ENCODE peak calls at places on chromosomes 11 and 22, in four cellular contexts. One of them, this sample, is unnamed.

GRCh38 chr22:36773935-36774334 is 2.0 kb downstream of the IFT27 start:
- DNase-seq in colonic mucosa: no peak
- DNase-seq in fibroblast of pulmonary artery: peak
- DNase-seq in adipocyte: peak
- DNase-seq in this sample: no peak

GRCh38 chr11:33507967-33508366 is 192.7 kb downstream of the C11orf91 start:
- DNase-seq in colonic mucosa: no peak
- DNase-seq in fibroblast of pulmonary artery: peak
- DNase-seq in adipocyte: peak
- DNase-seq in this sample: no peak

GRCh38 chr11:839280-839623 is 3.1 kb downstream of the POLR2L start:
- DNase-seq in colonic mucosa: no peak
- DNase-seq in fibroblast of pulmonary artery: no peak
- DNase-seq in adipocyte: no peak
- DNase-seq in this sample: no peak

GRCh38 chr11:123429851-123430735 is at the start of gene GRAMD1B:
- DNase-seq in colonic mucosa: peak
- DNase-seq in adipocyte: peak
- DNase-seq in fibroblast of pulmonary artery: peak
- DNase-seq in this sample: no peak

GRCh38 chr11:35976434-35976833 is 32.6 kb downstream of the LDLRAD3 start:
- DNase-seq in fibroblast of pulmonary artery: no peak
- DNase-seq in adipocyte: no peak
- DNase-seq in colonic mucosa: no peak
- DNase-seq in this sample: no peak

GRCh38 chr11:74717211-74717997 is 13.8 kb downstream of the CHRDL2 start:
- DNase-seq in adipocyte: peak
- DNase-seq in colonic mucosa: no peak
- DNase-seq in fibroblast of pulmonary artery: no peak
- DNase-seq in this sample: no peak

GRCh38 chr22:24326266-24326665 is 55.6 kb downstream of the SPECC1L start:
- DNase-seq in colonic mucosa: no peak
- DNase-seq in adipocyte: no peak
- DNase-seq in fibroblast of pulmonary artery: no peak
- DNase-seq in this sample: no peak

GRCh38 chr11:63906585-63906984 is 10.4 kb downstream of the RCOR2 start:
- DNase-seq in fibroblast of pulmonary artery: peak
- DNase-seq in colonic mucosa: no peak
- DNase-seq in adipocyte: peak
- DNase-seq in this sample: no peak

GRCh38 chr22:38235240-38235850 is 33.6 kb downstream of the MAFF start:
- DNase-seq in fibroblast of pulmonary artery: no peak
- DNase-seq in colonic mucosa: no peak
- DNase-seq in adipocyte: no peak
- DNase-seq in this sample: no peak

GRCh38 chr11:20022363-20023081 is 137.8 kb downstream of the DBX1 start:
- DNase-seq in colonic mucosa: no peak
- DNase-seq in adipocyte: peak
- DNase-seq in fibroblast of pulmonary artery: peak
- DNase-seq in this sample: no peak

GRCh38 chr11:64572143-64572542 is 18.9 kb upstream of the SLC22A12 start:
- DNase-seq in fibroblast of pulmonary artery: no peak
- DNase-seq in colonic mucosa: no peak
- DNase-seq in adipocyte: no peak
- DNase-seq in this sample: no peak

GRCh38 chr11:2837096-2837601 is 48.4 kb downstream of the CDKN1C start:
- DNase-seq in colonic mucosa: peak
- DNase-seq in fibroblast of pulmonary artery: peak
- DNase-seq in adipocyte: peak
- DNase-seq in this sample: peak

GRCh38 chr22:39021552-39022250 is 774 bp downstream of the APOBEC3D start:
- DNase-seq in colonic mucosa: no peak
- DNase-seq in fibroblast of pulmonary artery: no peak
- DNase-seq in adipocyte: no peak
- DNase-seq in this sample: no peak

GRCh38 chr22:21047730-21048129 is 2.0 kb downstream of the LRRC74B start:
- DNase-seq in colonic mucosa: no peak
- DNase-seq in fibroblast of pulmonary artery: no peak
- DNase-seq in adipocyte: no peak
- DNase-seq in this sample: no peak

GRCh38 chr11:39589391-39589790 is 1870.1 kb downstream of the LRRC4C start:
- DNase-seq in fibroblast of pulmonary artery: no peak
- DNase-seq in adipocyte: no peak
- DNase-seq in colonic mucosa: no peak
- DNase-seq in this sample: no peak

GRCh38 chr22:33781396-33781795 is 138.9 kb downstream of the LARGE1 start:
- DNase-seq in adipocyte: peak
- DNase-seq in colonic mucosa: no peak
- DNase-seq in fibroblast of pulmonary artery: peak
- DNase-seq in this sample: no peak

GRCh38 chr11:11558826-11559225 is 63.0 kb downstream of the GALNT18 start:
- DNase-seq in colonic mucosa: no peak
- DNase-seq in adipocyte: no peak
- DNase-seq in fibroblast of pulmonary artery: no peak
- DNase-seq in this sample: no peak

GRCh38 chr11:70205766-70206165 is 2.7 kb downstream of the FADD start:
- DNase-seq in fibroblast of pulmonary artery: no peak
- DNase-seq in colonic mucosa: no peak
- DNase-seq in adipocyte: no peak
- DNase-seq in this sample: no peak

GRCh38 chr22:39343259-39344045 is 6.3 kb upstream of the SYNGR1 start:
- DNase-seq in colonic mucosa: peak
- DNase-seq in fibroblast of pulmonary artery: peak
- DNase-seq in adipocyte: peak
- DNase-seq in this sample: peak

GRCh38 chr11:75369846-75370245 is 18.4 kb upstream of the ARRB1 start:
- DNase-seq in adipocyte: no peak
- DNase-seq in fibroblast of pulmonary artery: no peak
- DNase-seq in colonic mucosa: no peak
- DNase-seq in this sample: no peak

GRCh38 chr22:39565414-39565944 is 5.1 kb upstream of the CACNA1I start:
- DNase-seq in colonic mucosa: no peak
- DNase-seq in adipocyte: no peak
- DNase-seq in fibroblast of pulmonary artery: no peak
- DNase-seq in this sample: no peak

GRCh38 chr11:128915148-128915519 is 24.0 kb downstream of the KCNJ5 start:
- DNase-seq in adipocyte: no peak
- DNase-seq in fibroblast of pulmonary artery: no peak
- DNase-seq in colonic mucosa: no peak
- DNase-seq in this sample: no peak

GRCh38 chr11:117501499-117501898 is 173.8 kb downstream of the CEP164 start:
- DNase-seq in colonic mucosa: no peak
- DNase-seq in adipocyte: no peak
- DNase-seq in fibroblast of pulmonary artery: no peak
- DNase-seq in this sample: no peak

GRCh38 chr11:65558785-65559509 is 788 bp upstream of the LTBP3 start:
- DNase-seq in fibroblast of pulmonary artery: peak
- DNase-seq in colonic mucosa: peak
- DNase-seq in adipocyte: peak
- DNase-seq in this sample: no peak

GRCh38 chr11:126646701-126647209 is 291.3 kb downstream of the ST3GAL4 start:
- DNase-seq in fibroblast of pulmonary artery: no peak
- DNase-seq in colonic mucosa: no peak
- DNase-seq in adipocyte: peak
- DNase-seq in this sample: no peak

GRCh38 chr11:69868003-69868865 is 49.0 kb upstream of the FGF3 start:
- DNase-seq in fibroblast of pulmonary artery: no peak
- DNase-seq in adipocyte: no peak
- DNase-seq in colonic mucosa: no peak
- DNase-seq in this sample: no peak

GRCh38 chr11:119668685-119669084 is 60.3 kb downstream of the NECTIN1 start:
- DNase-seq in adipocyte: no peak
- DNase-seq in fibroblast of pulmonary artery: no peak
- DNase-seq in colonic mucosa: no peak
- DNase-seq in this sample: no peak

GRCh38 chr11:45031912-45032519 is 81.3 kb upstream of the TP53I11 start:
- DNase-seq in colonic mucosa: no peak
- DNase-seq in fibroblast of pulmonary artery: no peak
- DNase-seq in adipocyte: no peak
- DNase-seq in this sample: no peak

GRCh38 chr11:34461215-34461614 is 22.5 kb downstream of the CAT start:
- DNase-seq in colonic mucosa: no peak
- DNase-seq in fibroblast of pulmonary artery: no peak
- DNase-seq in adipocyte: no peak
- DNase-seq in this sample: no peak

GRCh38 chr11:14722507-14722906 is 78.9 kb downstream of the PDE3B start:
- DNase-seq in adipocyte: no peak
- DNase-seq in colonic mucosa: no peak
- DNase-seq in fibroblast of pulmonary artery: no peak
- DNase-seq in this sample: no peak

GRCh38 chr11:106724293-106724892 is 293.9 kb downstream of the GUCY1A2 start:
- DNase-seq in adipocyte: peak
- DNase-seq in fibroblast of pulmonary artery: peak
- DNase-seq in colonic mucosa: no peak
- DNase-seq in this sample: no peak

GRCh38 chr11:69013009-69013951 is at the start of gene MRGPRF:
- DNase-seq in fibroblast of pulmonary artery: peak
- DNase-seq in colonic mucosa: peak
- DNase-seq in adipocyte: peak
- DNase-seq in this sample: no peak

GRCh38 chr11:29018631-29019030 is 910.4 kb downstream of the METTL15 start:
- DNase-seq in adipocyte: peak
- DNase-seq in fibroblast of pulmonary artery: peak
- DNase-seq in colonic mucosa: no peak
- DNase-seq in this sample: no peak

GRCh38 chr22:50564289-50564688 is 1.6 kb upstream of the SYCE3 start:
- DNase-seq in colonic mucosa: peak
- DNase-seq in adipocyte: no peak
- DNase-seq in fibroblast of pulmonary artery: no peak
- DNase-seq in this sample: no peak
- H3K4me3 ChIP-seq in colonic mucosa: no peak
- H3K4me3 ChIP-seq in adipocyte: peak
- H3K4me3 ChIP-seq in fibroblast of pulmonary artery: no peak
- H3K4me3 ChIP-seq in this sample: no peak

GRCh38 chr22:25718109-25718830 is 23.7 kb upstream of the MYO18B start:
- DNase-seq in adipocyte: no peak
- DNase-seq in colonic mucosa: no peak
- DNase-seq in fibroblast of pulmonary artery: no peak
- DNase-seq in this sample: no peak
- H3K4me3 ChIP-seq in adipocyte: no peak
- H3K4me3 ChIP-seq in colonic mucosa: no peak
- H3K4me3 ChIP-seq in fibroblast of pulmonary artery: no peak
- H3K4me3 ChIP-seq in this sample: no peak

GRCh38 chr22:44330188-44330726 is 17.5 kb upstream of the SHISAL1 start:
- DNase-seq in fibroblast of pulmonary artery: no peak
- DNase-seq in adipocyte: no peak
- DNase-seq in colonic mucosa: no peak
- DNase-seq in this sample: no peak

GRCh38 chr22:44329179-44329796 is 16.5 kb upstream of the SHISAL1 start:
- DNase-seq in fibroblast of pulmonary artery: no peak
- DNase-seq in colonic mucosa: no peak
- DNase-seq in adipocyte: no peak
- DNase-seq in this sample: no peak

GRCh38 chr22:44331881-44332714 is 19.3 kb upstream of the SHISAL1 start:
- DNase-seq in colonic mucosa: no peak
- DNase-seq in adipocyte: peak
- DNase-seq in fibroblast of pulmonary artery: peak
- DNase-seq in this sample: no peak

GRCh38 chr22:44332946-44333345 is 20.2 kb upstream of the SHISAL1 start:
- DNase-seq in adipocyte: no peak
- DNase-seq in fibroblast of pulmonary artery: no peak
- DNase-seq in colonic mucosa: no peak
- DNase-seq in this sample: no peak

GRCh38 chr22:44330727-44331660 is 18.2 kb upstream of the SHISAL1 start:
- DNase-seq in fibroblast of pulmonary artery: no peak
- DNase-seq in adipocyte: peak
- DNase-seq in colonic mucosa: no peak
- DNase-seq in this sample: no peak
- H3K4me3 ChIP-seq in fibroblast of pulmonary artery: peak
- H3K4me3 ChIP-seq in adipocyte: peak
- H3K4me3 ChIP-seq in colonic mucosa: peak
- H3K4me3 ChIP-seq in this sample: peak

DNA sequence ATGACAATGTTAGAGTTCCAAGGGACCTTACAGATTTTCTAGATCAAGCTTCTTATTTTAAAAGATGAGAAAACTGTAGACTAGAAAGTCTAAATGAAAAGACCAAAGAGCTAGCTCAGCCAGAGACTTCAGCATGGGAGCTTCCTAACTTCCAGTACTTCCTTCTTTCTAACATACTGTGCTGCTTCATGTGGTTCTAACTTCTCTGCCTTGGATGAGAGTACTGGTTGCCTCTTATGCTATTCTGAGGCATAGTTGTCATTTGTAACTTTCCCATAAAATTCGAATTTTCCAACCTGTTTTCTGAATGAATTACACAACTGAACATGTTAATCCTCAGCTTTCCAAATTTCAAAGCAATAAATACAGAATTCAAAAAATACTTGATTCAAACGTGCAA is 1.8 kb downstream of the MTMR2 start:
- DNase-seq in adipocyte: peak
- DNase-seq in colonic mucosa: no peak
- DNase-seq in fibroblast of pulmonary artery: peak
- DNase-seq in this sample: no peak
- H3K4me3 ChIP-seq in adipocyte: peak
- H3K4me3 ChIP-seq in colonic mucosa: no peak
- H3K4me3 ChIP-seq in fibroblast of pulmonary artery: peak
- H3K4me3 ChIP-seq in this sample: peak

GRCh38 chr11:78350646-78351165 is 66.9 kb downstream of the GAB2 start:
- DNase-seq in fibroblast of pulmonary artery: peak
- DNase-seq in colonic mucosa: peak
- DNase-seq in adipocyte: peak
- DNase-seq in this sample: no peak
- H3K4me3 ChIP-seq in fibroblast of pulmonary artery: peak
- H3K4me3 ChIP-seq in colonic mucosa: no peak
- H3K4me3 ChIP-seq in adipocyte: peak
- H3K4me3 ChIP-seq in this sample: no peak

DNA sequence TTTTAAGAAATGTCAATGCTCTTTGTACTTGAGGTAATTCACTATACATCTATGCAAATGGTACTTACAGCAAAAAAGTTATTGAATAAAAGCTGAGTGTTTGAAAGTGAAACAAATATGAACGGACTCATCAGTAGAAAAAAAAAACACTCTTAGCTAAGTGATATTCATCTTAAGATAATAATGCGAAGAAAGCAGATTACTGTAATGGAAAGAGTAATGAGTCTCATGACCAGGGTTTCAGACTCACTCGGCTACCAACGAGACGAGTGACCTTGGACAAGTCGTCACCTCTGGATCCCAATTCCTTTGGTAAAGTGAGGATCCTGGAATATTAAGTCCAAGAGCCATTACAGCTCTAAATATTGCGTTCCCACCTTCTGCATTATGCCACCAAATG is 57.0 kb downstream of the PACSIN2 start:
- DNase-seq in fibroblast of pulmonary artery: no peak
- DNase-seq in colonic mucosa: no peak
- DNase-seq in adipocyte: no peak
- DNase-seq in this sample: no peak
- H3K4me3 ChIP-seq in fibroblast of pulmonary artery: no peak
- H3K4me3 ChIP-seq in colonic mucosa: no peak
- H3K4me3 ChIP-seq in adipocyte: peak
- H3K4me3 ChIP-seq in this sample: no peak